ENCODE peak calls at places on chromosomes 3 and 15, in eight cellular contexts. One of them, this sample, is unnamed.

GRCh38 chr3:139909836-139910235 is 25.1 kb upstream of the CLSTN2 start:
- DNase-seq in mucosa of descending colon: no peak
- DNase-seq in fibroblast of the aortic adventitia: no peak
- DNase-seq in fibroblast of lung: no peak
- DNase-seq in Panc1: no peak
- DNase-seq in CD4-positive, alpha-beta T cell: no peak
- DNase-seq in heart right ventricle: no peak
- DNase-seq in left ventricle myocardium inferior: no peak
- DNase-seq in this sample: no peak

GRCh38 chr3:43618142-43618541 is 3.7 kb downstream of the ANO10 start:
- DNase-seq in mucosa of descending colon: no peak
- DNase-seq in fibroblast of the aortic adventitia: no peak
- DNase-seq in fibroblast of lung: no peak
- DNase-seq in Panc1: no peak
- DNase-seq in CD4-positive, alpha-beta T cell: no peak
- DNase-seq in heart right ventricle: no peak
- DNase-seq in left ventricle myocardium inferior: no peak
- DNase-seq in this sample: no peak

GRCh38 chr3:177760803-177761202 is 563.5 kb upstream of the TBL1XR1 start:
- DNase-seq in mucosa of descending colon: no peak
- DNase-seq in fibroblast of the aortic adventitia: peak
- DNase-seq in fibroblast of lung: peak
- DNase-seq in Panc1: no peak
- DNase-seq in CD4-positive, alpha-beta T cell: no peak
- DNase-seq in heart right ventricle: no peak
- DNase-seq in left ventricle myocardium inferior: no peak
- DNase-seq in this sample: no peak

GRCh38 chr3:142618917-142619401 is 22.8 kb downstream of the PLS1 start:
- DNase-seq in mucosa of descending colon: no peak
- DNase-seq in fibroblast of the aortic adventitia: peak
- DNase-seq in fibroblast of lung: peak
- DNase-seq in Panc1: peak
- DNase-seq in CD4-positive, alpha-beta T cell: no peak
- DNase-seq in heart right ventricle: no peak
- DNase-seq in left ventricle myocardium inferior: no peak
- DNase-seq in this sample: no peak

GRCh38 chr15:29556385-29556784 is 265.9 kb downstream of the TJP1 start:
- DNase-seq in mucosa of descending colon: no peak
- DNase-seq in fibroblast of the aortic adventitia: peak
- DNase-seq in fibroblast of lung: no peak
- DNase-seq in Panc1: no peak
- DNase-seq in CD4-positive, alpha-beta T cell: no peak
- DNase-seq in heart right ventricle: no peak
- DNase-seq in left ventricle myocardium inferior: no peak
- DNase-seq in this sample: no peak

GRCh38 chr3:101229681-101230080 is 90.7 kb downstream of the IMPG2 start:
- DNase-seq in mucosa of descending colon: no peak
- DNase-seq in fibroblast of the aortic adventitia: peak
- DNase-seq in fibroblast of lung: no peak
- DNase-seq in Panc1: no peak
- DNase-seq in CD4-positive, alpha-beta T cell: no peak
- DNase-seq in heart right ventricle: no peak
- DNase-seq in left ventricle myocardium inferior: no peak
- DNase-seq in this sample: no peak

GRCh38 chr3:141403576-141403975 is 35.3 kb downstream of the ZBTB38 start:
- DNase-seq in mucosa of descending colon: no peak
- DNase-seq in fibroblast of the aortic adventitia: peak
- DNase-seq in fibroblast of lung: no peak
- DNase-seq in Panc1: no peak
- DNase-seq in CD4-positive, alpha-beta T cell: no peak
- DNase-seq in heart right ventricle: no peak
- DNase-seq in left ventricle myocardium inferior: no peak
- DNase-seq in this sample: no peak

GRCh38 chr3:10160346-10160745 is 4.4 kb upstream of the IRAK2 start:
- DNase-seq in mucosa of descending colon: no peak
- DNase-seq in fibroblast of the aortic adventitia: peak
- DNase-seq in fibroblast of lung: peak
- DNase-seq in Panc1: no peak
- DNase-seq in CD4-positive, alpha-beta T cell: no peak
- DNase-seq in heart right ventricle: no peak
- DNase-seq in left ventricle myocardium inferior: no peak
- DNase-seq in this sample: no peak

GRCh38 chr3:156581954-156582353 is 27.0 kb upstream of the SSR3 start:
- DNase-seq in mucosa of descending colon: no peak
- DNase-seq in fibroblast of the aortic adventitia: no peak
- DNase-seq in fibroblast of lung: no peak
- DNase-seq in Panc1: no peak
- DNase-seq in CD4-positive, alpha-beta T cell: no peak
- DNase-seq in heart right ventricle: no peak
- DNase-seq in left ventricle myocardium inferior: no peak
- DNase-seq in this sample: no peak

GRCh38 chr3:144011251-144011799 is 39.7 kb downstream of the DIPK2A start:
- DNase-seq in mucosa of descending colon: no peak
- DNase-seq in fibroblast of the aortic adventitia: peak
- DNase-seq in fibroblast of lung: peak
- DNase-seq in Panc1: no peak
- DNase-seq in CD4-positive, alpha-beta T cell: no peak
- DNase-seq in heart right ventricle: no peak
- DNase-seq in left ventricle myocardium inferior: no peak
- DNase-seq in this sample: no peak

GRCh38 chr3:71876706-71877105 is 91.8 kb upstream of the PROK2 start:
- DNase-seq in mucosa of descending colon: no peak
- DNase-seq in fibroblast of the aortic adventitia: no peak
- DNase-seq in fibroblast of lung: no peak
- DNase-seq in Panc1: no peak
- DNase-seq in CD4-positive, alpha-beta T cell: no peak
- DNase-seq in heart right ventricle: no peak
- DNase-seq in left ventricle myocardium inferior: no peak
- DNase-seq in this sample: no peak

GRCh38 chr3:12638105-12638504 is 25.8 kb downstream of the RAF1 start:
- DNase-seq in mucosa of descending colon: no peak
- DNase-seq in fibroblast of the aortic adventitia: peak
- DNase-seq in fibroblast of lung: peak
- DNase-seq in Panc1: no peak
- DNase-seq in CD4-positive, alpha-beta T cell: no peak
- DNase-seq in heart right ventricle: no peak
- DNase-seq in left ventricle myocardium inferior: no peak
- DNase-seq in this sample: no peak

GRCh38 chr3:187210555-187211327 is 13.5 kb downstream of the RTP1 start:
- DNase-seq in mucosa of descending colon: no peak
- DNase-seq in fibroblast of the aortic adventitia: peak
- DNase-seq in fibroblast of lung: peak
- DNase-seq in Panc1: no peak
- DNase-seq in CD4-positive, alpha-beta T cell: no peak
- DNase-seq in heart right ventricle: no peak
- DNase-seq in left ventricle myocardium inferior: no peak
- DNase-seq in this sample: no peak

GRCh38 chr15:22257668-22258401 is 177.5 kb downstream of the OR4M2 start:
- DNase-seq in mucosa of descending colon: no peak
- DNase-seq in fibroblast of the aortic adventitia: no peak
- DNase-seq in fibroblast of lung: no peak
- DNase-seq in Panc1: no peak
- DNase-seq in CD4-positive, alpha-beta T cell: no peak
- DNase-seq in heart right ventricle: no peak
- DNase-seq in left ventricle myocardium inferior: no peak
- DNase-seq in this sample: no peak

GRCh38 chr3:11021611-11022011 is 29.1 kb downstream of the SLC6A1 start:
- DNase-seq in mucosa of descending colon: no peak
- DNase-seq in fibroblast of the aortic adventitia: no peak
- DNase-seq in fibroblast of lung: no peak
- DNase-seq in Panc1: no peak
- DNase-seq in CD4-positive, alpha-beta T cell: no peak
- DNase-seq in heart right ventricle: no peak
- DNase-seq in left ventricle myocardium inferior: no peak
- DNase-seq in this sample: no peak

GRCh38 chr15:68789041-68789920 is 31.4 kb downstream of the ANP32A start:
- DNase-seq in mucosa of descending colon: peak
- DNase-seq in fibroblast of the aortic adventitia: no peak
- DNase-seq in fibroblast of lung: no peak
- DNase-seq in Panc1: no peak
- DNase-seq in CD4-positive, alpha-beta T cell: no peak
- DNase-seq in heart right ventricle: no peak
- DNase-seq in left ventricle myocardium inferior: no peak
- DNase-seq in this sample: no peak

GRCh38 chr15:27816790-27817189 is 282.3 kb downstream of the OCA2 start:
- DNase-seq in mucosa of descending colon: no peak
- DNase-seq in fibroblast of the aortic adventitia: no peak
- DNase-seq in fibroblast of lung: no peak
- DNase-seq in Panc1: no peak
- DNase-seq in CD4-positive, alpha-beta T cell: no peak
- DNase-seq in heart right ventricle: no peak
- DNase-seq in left ventricle myocardium inferior: no peak
- DNase-seq in this sample: no peak

GRCh38 chr15:49715701-49716100 is 94.9 kb downstream of the DTWD1 start:
- DNase-seq in mucosa of descending colon: no peak
- DNase-seq in fibroblast of the aortic adventitia: no peak
- DNase-seq in fibroblast of lung: no peak
- DNase-seq in Panc1: no peak
- DNase-seq in CD4-positive, alpha-beta T cell: no peak
- DNase-seq in heart right ventricle: no peak
- DNase-seq in left ventricle myocardium inferior: no peak
- DNase-seq in this sample: no peak

GRCh38 chr15:49712846-49713450 is 92.1 kb downstream of the DTWD1 start:
- DNase-seq in mucosa of descending colon: no peak
- DNase-seq in fibroblast of the aortic adventitia: no peak
- DNase-seq in fibroblast of lung: no peak
- DNase-seq in Panc1: no peak
- DNase-seq in CD4-positive, alpha-beta T cell: no peak
- DNase-seq in heart right ventricle: no peak
- DNase-seq in left ventricle myocardium inferior: no peak
- DNase-seq in this sample: no peak

GRCh38 chr15:49718234-49718633 is 97.4 kb downstream of the DTWD1 start:
- DNase-seq in mucosa of descending colon: no peak
- DNase-seq in fibroblast of the aortic adventitia: peak
- DNase-seq in fibroblast of lung: no peak
- DNase-seq in Panc1: no peak
- DNase-seq in CD4-positive, alpha-beta T cell: no peak
- DNase-seq in heart right ventricle: no peak
- DNase-seq in left ventricle myocardium inferior: no peak
- DNase-seq in this sample: no peak

GRCh38 chr15:49712162-49712561 is 91.3 kb downstream of the DTWD1 start:
- DNase-seq in mucosa of descending colon: no peak
- DNase-seq in fibroblast of the aortic adventitia: no peak
- DNase-seq in fibroblast of lung: no peak
- DNase-seq in Panc1: no peak
- DNase-seq in CD4-positive, alpha-beta T cell: no peak
- DNase-seq in heart right ventricle: no peak
- DNase-seq in left ventricle myocardium inferior: no peak
- DNase-seq in this sample: no peak

DNA sequence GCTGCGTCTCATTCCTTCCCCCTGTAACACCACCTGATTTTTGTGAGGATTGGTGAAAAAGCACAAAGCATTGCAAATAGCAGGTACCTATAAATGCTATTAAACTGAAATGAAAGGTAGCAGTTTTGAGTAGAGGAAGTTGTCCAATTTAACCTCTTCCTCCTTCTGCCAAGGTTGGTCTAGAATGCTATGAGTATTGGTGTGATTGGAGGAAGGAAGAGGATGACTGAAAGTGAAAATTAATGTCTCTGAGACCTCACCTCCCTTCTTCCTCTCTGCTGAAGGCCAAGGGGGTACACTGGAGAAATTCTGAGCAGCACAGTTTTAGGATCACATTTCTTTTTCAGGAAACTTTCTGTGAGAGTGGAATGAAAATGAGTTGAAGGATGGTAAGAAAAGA is 94.4 kb downstream of the DTWD1 start:
- DNase-seq in mucosa of descending colon: no peak
- DNase-seq in fibroblast of the aortic adventitia: no peak
- DNase-seq in fibroblast of lung: no peak
- DNase-seq in Panc1: no peak
- DNase-seq in CD4-positive, alpha-beta T cell: no peak
- DNase-seq in heart right ventricle: no peak
- DNase-seq in left ventricle myocardium inferior: no peak
- DNase-seq in this sample: no peak
- TF ChIP-seq CTCF in mucosa of descending colon: no peak
- TF ChIP-seq CTCF in fibroblast of the aortic adventitia: no peak
- TF ChIP-seq CTCF in fibroblast of lung: no peak
- TF ChIP-seq CTCF in Panc1: no peak
- TF ChIP-seq CTCF in CD4-positive, alpha-beta T cell: no peak
- TF ChIP-seq CTCF in heart right ventricle: no peak
- TF ChIP-seq CTCF in left ventricle myocardium inferior: no peak
- TF ChIP-seq CTCF in this sample: no peak

GRCh38 chr15:45759910-45760309 is 125.1 kb downstream of the SQOR start:
- DNase-seq in mucosa of descending colon: no peak
- DNase-seq in fibroblast of the aortic adventitia: no peak
- DNase-seq in fibroblast of lung: no peak
- DNase-seq in Panc1: no peak
- DNase-seq in CD4-positive, alpha-beta T cell: no peak
- DNase-seq in heart right ventricle: no peak
- DNase-seq in left ventricle myocardium inferior: no peak
- DNase-seq in this sample: no peak
- TF ChIP-seq CTCF in mucosa of descending colon: no peak
- TF ChIP-seq CTCF in fibroblast of the aortic adventitia: no peak
- TF ChIP-seq CTCF in fibroblast of lung: no peak
- TF ChIP-seq CTCF in Panc1: no peak
- TF ChIP-seq CTCF in CD4-positive, alpha-beta T cell: no peak
- TF ChIP-seq CTCF in heart right ventricle: no peak
- TF ChIP-seq CTCF in left ventricle myocardium inferior: no peak
- TF ChIP-seq CTCF in this sample: no peak

GRCh38 chr15:62138124-62138523 is 27.0 kb downstream of the C2CD4B start:
- DNase-seq in mucosa of descending colon: no peak
- DNase-seq in fibroblast of the aortic adventitia: peak
- DNase-seq in fibroblast of lung: peak
- DNase-seq in Panc1: no peak
- DNase-seq in CD4-positive, alpha-beta T cell: no peak
- DNase-seq in heart right ventricle: no peak
- DNase-seq in left ventricle myocardium inferior: no peak
- DNase-seq in this sample: no peak

GRCh38 chr15:62145015-62145735 is 19.9 kb downstream of the C2CD4B start:
- DNase-seq in mucosa of descending colon: no peak
- DNase-seq in fibroblast of the aortic adventitia: no peak
- DNase-seq in fibroblast of lung: no peak
- DNase-seq in Panc1: no peak
- DNase-seq in CD4-positive, alpha-beta T cell: no peak
- DNase-seq in heart right ventricle: no peak
- DNase-seq in left ventricle myocardium inferior: no peak
- DNase-seq in this sample: no peak

GRCh38 chr15:62141643-62142588 is 23.2 kb downstream of the C2CD4B start:
- DNase-seq in mucosa of descending colon: no peak
- DNase-seq in fibroblast of the aortic adventitia: peak
- DNase-seq in fibroblast of lung: peak
- DNase-seq in Panc1: no peak
- DNase-seq in CD4-positive, alpha-beta T cell: no peak
- DNase-seq in heart right ventricle: no peak
- DNase-seq in left ventricle myocardium inferior: no peak
- DNase-seq in this sample: no peak

GRCh38 chr15:62141200-62141599 is 23.9 kb downstream of the C2CD4B start:
- DNase-seq in mucosa of descending colon: no peak
- DNase-seq in fibroblast of the aortic adventitia: no peak
- DNase-seq in fibroblast of lung: no peak
- DNase-seq in Panc1: no peak
- DNase-seq in CD4-positive, alpha-beta T cell: no peak
- DNase-seq in heart right ventricle: no peak
- DNase-seq in left ventricle myocardium inferior: no peak
- DNase-seq in this sample: no peak

GRCh38 chr15:62142736-62143135 is 22.3 kb downstream of the C2CD4B start:
- DNase-seq in mucosa of descending colon: no peak
- DNase-seq in fibroblast of the aortic adventitia: no peak
- DNase-seq in fibroblast of lung: no peak
- DNase-seq in Panc1: no peak
- DNase-seq in CD4-positive, alpha-beta T cell: no peak
- DNase-seq in heart right ventricle: no peak
- DNase-seq in left ventricle myocardium inferior: no peak
- DNase-seq in this sample: no peak
- TF ChIP-seq CTCF in mucosa of descending colon: no peak
- TF ChIP-seq CTCF in fibroblast of the aortic adventitia: no peak
- TF ChIP-seq CTCF in fibroblast of lung: no peak
- TF ChIP-seq CTCF in Panc1: no peak
- TF ChIP-seq CTCF in CD4-positive, alpha-beta T cell: peak
- TF ChIP-seq CTCF in heart right ventricle: no peak
- TF ChIP-seq CTCF in left ventricle myocardium inferior: no peak
- TF ChIP-seq CTCF in this sample: peak

GRCh38 chr15:62392411-62392810 is 227.3 kb upstream of the C2CD4B start:
- DNase-seq in mucosa of descending colon: peak
- DNase-seq in fibroblast of the aortic adventitia: no peak
- DNase-seq in fibroblast of lung: peak
- DNase-seq in Panc1: no peak
- DNase-seq in CD4-positive, alpha-beta T cell: no peak
- DNase-seq in heart right ventricle: peak
- DNase-seq in left ventricle myocardium inferior: peak
- DNase-seq in this sample: no peak
- TF ChIP-seq CTCF in mucosa of descending colon: no peak
- TF ChIP-seq CTCF in fibroblast of the aortic adventitia: no peak
- TF ChIP-seq CTCF in fibroblast of lung: no peak
- TF ChIP-seq CTCF in Panc1: no peak
- TF ChIP-seq CTCF in CD4-positive, alpha-beta T cell: no peak
- TF ChIP-seq CTCF in heart right ventricle: no peak
- TF ChIP-seq CTCF in left ventricle myocardium inferior: no peak
- TF ChIP-seq CTCF in this sample: no peak